ENCODE peak calls at places on chromosomes 7 and 10, in six cellular contexts. P is central memory CD4-positive, alpha-beta T cell; S is T-cell; I is NCI-H1930; H is neural progenitor cell; Z is IMR-90. L is an unnamed sample.

GRCh38 chr10:78292987-78293865 is 259.6 kb downstream of the RPS24 start:
- DNase-seq in P (no peak), S (no peak), I (no peak), H (peak), Z (peak), L (no peak)

GRCh38 chr10:122422266-122422980 is 32.0 kb upstream of the ARMS2 start:
- DNase-seq in P (no peak), S (peak), I (no peak), H (no peak), Z (no peak), L (no peak)

GRCh38 chr10:33279791-33280190 is 54.7 kb downstream of the NRP1 start:
- DNase-seq in P (no peak), S (no peak), I (no peak), H (no peak), Z (peak), L (no peak)

GRCh38 chr10:132546567-132547420 is 9.2 kb downstream of the INPP5A start:
- DNase-seq in P (no peak), S (no peak), I (no peak), H (no peak), Z (no peak), L (no peak)

GRCh38 chr7:137986252-137987010 is 15.5 kb downstream of the CREB3L2 start:
- DNase-seq in P (no peak), S (no peak), I (no peak), H (no peak), Z (peak), L (no peak)

GRCh38 chr7:143900230-143900766 is 1.7 kb downstream of the TCAF1 start:
- DNase-seq in P (no peak), S (no peak), I (no peak), H (peak), Z (peak), L (no peak)

GRCh38 chr7:1544178-1544895 is 11.7 kb downstream of the TMEM184A start:
- DNase-seq in P (no peak), S (no peak), I (no peak), H (no peak), Z (no peak), L (no peak)

GRCh38 chr10:98331888-98332287 is 63.9 kb upstream of the LOXL4 start:
- DNase-seq in P (no peak), S (no peak), I (peak), H (peak), Z (no peak), L (peak)

GRCh38 chr7:103811315-103811714 is 178.1 kb downstream of the RELN start:
- DNase-seq in P (no peak), S (no peak), I (no peak), H (no peak), Z (no peak), L (no peak)

GRCh38 chr10:73847031-73847430 is 27.3 kb downstream of the CAMK2G start:
- DNase-seq in P (no peak), S (no peak), I (no peak), H (no peak), Z (no peak), L (no peak)

GRCh38 chr7:126790763-126791162 is 462.0 kb downstream of the GRM8 start:
- DNase-seq in P (no peak), S (no peak), I (no peak), H (no peak), Z (no peak), L (no peak)

GRCh38 chr10:116721991-116722392 is 20.4 kb downstream of the HSPA12A start:
- DNase-seq in P (no peak), S (no peak), I (no peak), H (peak), Z (peak), L (no peak)

GRCh38 chr7:128097211-128097731 is 66.0 kb upstream of the LRRC4 start:
- DNase-seq in P (no peak), S (no peak), I (no peak), H (no peak), Z (peak), L (no peak)

GRCh38 chr7:12601302-12601869 is 30.9 kb downstream of the SCIN start:
- DNase-seq in P (no peak), S (no peak), I (no peak), H (no peak), Z (no peak), L (no peak)

GRCh38 chr7:3240826-3241430 is 60.1 kb upstream of the SDK1 start:
- DNase-seq in P (no peak), S (no peak), I (no peak), H (no peak), Z (no peak), L (no peak)

GRCh38 chr7:1558841-1559625 is 3.0 kb upstream of the TMEM184A start:
- DNase-seq in P (no peak), S (no peak), I (no peak), H (no peak), Z (no peak), L (no peak)

GRCh38 chr10:110808619-110809018 is 63.1 kb upstream of the PDCD4 start:
- DNase-seq in P (no peak), S (no peak), I (no peak), H (no peak), Z (no peak), L (no peak)

GRCh38 chr10:93039721-93040120 is 20.9 kb upstream of the CYP26C1 start:
- DNase-seq in P (no peak), S (no peak), I (peak), H (peak), Z (peak), L (peak)

GRCh38 chr10:84296071-84296981 is 32.1 kb upstream of the CCSER2 start:
- DNase-seq in P (no peak), S (no peak), I (no peak), H (no peak), Z (peak), L (no peak)

GRCh38 chr7:5774790-5775189 is 6.7 kb downstream of the RNF216 start:
- DNase-seq in P (no peak), S (no peak), I (no peak), H (no peak), Z (no peak), L (no peak)

GRCh38 chr10:124436191-124436638 is 13.6 kb downstream of the NKX1-2 start:
- DNase-seq in P (no peak), S (no peak), I (no peak), H (no peak), Z (no peak), L (no peak)

GRCh38 chr10:7092603-7093002 is 318.2 kb downstream of the SFMBT2 start:
- DNase-seq in P (no peak), S (no peak), I (no peak), H (no peak), Z (no peak), L (no peak)

GRCh38 chr10:58400609-58401008 is 15.4 kb downstream of the TFAM start:
- DNase-seq in P (no peak), S (no peak), I (no peak), H (no peak), Z (peak), L (no peak)

GRCh38 chr10:58237014-58237830 is 30.5 kb downstream of the IPMK start:
- DNase-seq in P (no peak), S (no peak), I (no peak), H (no peak), Z (peak), L (no peak)

GRCh38 chr7:98867271-98867701 is 2.5 kb downstream of the TMEM130 start:
- DNase-seq in P (no peak), S (no peak), I (no peak), H (peak), Z (peak), L (no peak)

GRCh38 chr7:74355091-74355490 is 65.9 kb downstream of the CLIP2 start:
- DNase-seq in P (no peak), S (no peak), I (no peak), H (no peak), Z (peak), L (no peak)

GRCh38 chr10:46523119-46523880 is 33.2 kb downstream of the GPRIN2 start:
- DNase-seq in P (no peak), S (no peak), I (no peak), H (no peak), Z (no peak), L (no peak)

GRCh38 chr7:25180592-25180923 is 47.7 kb downstream of the NPVF start:
- DNase-seq in P (no peak), S (no peak), I (no peak), H (no peak), Z (no peak), L (no peak)

GRCh38 chr10:119919271-119919670 is 26.7 kb downstream of the SEC23IP start:
- DNase-seq in P (no peak), S (no peak), I (no peak), H (no peak), Z (peak), L (no peak)